ENCODE peak calls at places on chromosome 10, in four cellular contexts. C, A, F and E are unnamed samples.

GRCh38 chr10:88089498-88089897 is 226.1 kb downstream of the PTEN start:
- DNase-seq in C (no peak), A (no peak), F (no peak), E (peak)

GRCh38 chr10:33402748-33403147 is 68.3 kb upstream of the NRP1 start:
- DNase-seq in F (no peak), C (no peak), A (no peak), E (no peak)

GRCh38 chr10:23404461-23404980 is 34.4 kb upstream of the OTUD1 start:
- DNase-seq in A (no peak), C (no peak), F (no peak), E (no peak)

GRCh38 chr10:123236122-123236521 is 81.9 kb downstream of the BUB3 start:
- DNase-seq in A (no peak), C (no peak), F (no peak), E (no peak)

GRCh38 chr10:31317652-31318381 is 1.2 kb upstream of the ZEB1 start:
- DNase-seq in C (no peak), F (no peak), A (no peak), E (no peak)

GRCh38 chr10:122875843-122876492 is 3.4 kb downstream of the FAM24B start:
- DNase-seq in F (no peak), C (no peak), A (no peak), E (no peak)

GRCh38 chr10:58554316-58554715 is 41.6 kb downstream of the BICC1 start:
- DNase-seq in C (no peak), A (no peak), F (no peak), E (no peak)

GRCh38 chr10:55820478-55820877 is 540.6 kb downstream of the ZWINT start:
- DNase-seq in C (no peak), A (no peak), F (no peak), E (no peak)

GRCh38 chr10:132066186-132066585 is 440 bp downstream of the JAKMIP3 start:
- DNase-seq in F (no peak), C (peak), A (no peak), E (no peak)

GRCh38 chr10:126787201-126787600 is 116.7 kb upstream of the C10orf90 start:
- DNase-seq in F (no peak), C (no peak), A (no peak), E (no peak)

GRCh38 chr10:70600512-70601395 is 1.8 kb downstream of the PRF1 start:
- DNase-seq in A (no peak), C (peak), F (no peak), E (no peak)

GRCh38 chr10:90604636-90605035 is 253.2 kb downstream of the HTR7 start:
- DNase-seq in F (no peak), A (no peak), C (no peak), E (no peak)

GRCh38 chr10:130984686-130985085 is 326.8 kb downstream of the TCERG1L start:
- DNase-seq in F (peak), C (no peak), A (no peak), E (no peak)

GRCh38 chr10:33154590-33154989 is 179.9 kb downstream of the NRP1 start:
- DNase-seq in C (no peak), A (no peak), F (no peak), E (no peak)

GRCh38 chr10:32411797-32412498 is 34.0 kb upstream of the CCDC7 start:
- DNase-seq in F (no peak), A (no peak), C (no peak), E (no peak)

GRCh38 chr10:73759512-73760115 is 15.4 kb downstream of the SEC24C start:
- DNase-seq in C (no peak), F (no peak), A (no peak), E (no peak)

GRCh38 chr10:131187274-131187673 is 124.2 kb downstream of the TCERG1L start:
- DNase-seq in F (no peak), C (peak), A (no peak), E (no peak)